ENCODE peak calls at places on chromosomes 11 and 22, in four cellular contexts. X, V, N and Y are unnamed samples.

GRCh38 chr11:130070829-130071205 is 1.1 kb downstream of the APLP2 start:
- DNase-seq in N (peak; percentile 30), V (no peak), X (peak; percentile 31), Y (no peak)

GRCh38 chr11:110173775-110174644 is 80.8 kb downstream of the ZC3H12C start:
- DNase-seq in V (peak; percentile 13), N (peak; percentile 16), X (peak; percentile 81), Y (peak; percentile 35)

GRCh38 chr11:17801166-17801565 is 66.6 kb downstream of the KCNC1 start:
- DNase-seq in N (no peak), X (no peak), V (no peak), Y (no peak)

GRCh38 chr22:24338701-24339451 is 68.2 kb downstream of the SPECC1L start:
- DNase-seq in N (no peak), X (no peak), V (no peak), Y (no peak)

GRCh38 chr11:6427516-6427915 is 8.6 kb upstream of the APBB1 start:
- DNase-seq in N (no peak), X (no peak), V (no peak), Y (no peak)

GRCh38 chr11:63795066-63795465 is 18.2 kb upstream of the SPINDOC start:
- DNase-seq in X (no peak), N (no peak), V (no peak), Y (no peak)

GRCh38 chr11:77501748-77502147 is 27.9 kb upstream of the PAK1 start:
- DNase-seq in V (no peak), N (peak; percentile 66), X (no peak), Y (no peak)

GRCh38 chr11:78564037-78564888 is 10.4 kb downstream of the NARS2 start:
- DNase-seq in N (peak; percentile 78), V (no peak), X (peak; percentile 82), Y (peak; percentile 27)

GRCh38 chr11:64934765-64935633 is 694 bp downstream of the GPHA2 start:
- DNase-seq in N (no peak), X (no peak), V (no peak), Y (no peak)

GRCh38 chr11:128904303-128904871 is 13.2 kb downstream of the KCNJ5 start:
- DNase-seq in V (no peak), N (no peak), X (no peak), Y (no peak)

GRCh38 chr11:131694526-131695424 is 324.4 kb downstream of the NTM start:
- DNase-seq in X (peak; percentile 74), N (peak; percentile 75), V (no peak), Y (peak; percentile 24)

GRCh38 chr22:46131151-46131587 is 19.2 kb upstream of the PPARA start:
- DNase-seq in V (no peak), N (no peak), X (no peak), Y (no peak)

GRCh38 chr22:34973016-34973415 is 92.9 kb upstream of the ISX start:
- DNase-seq in N (no peak), X (no peak), V (no peak), Y (no peak)

GRCh38 chr11:108616549-108616948 is 23.0 kb upstream of the EXPH5 start:
- DNase-seq in X (peak; percentile 7), V (no peak), N (no peak), Y (peak; percentile 69)

GRCh38 chr11:78025378-78025777 is 2.3 kb upstream of the KCTD14 start:
- DNase-seq in N (no peak), V (no peak), X (no peak), Y (no peak)

GRCh38 chr11:46983598-46983997 is 47.0 kb downstream of the CSTPP1 start:
- DNase-seq in N (no peak), X (no peak), V (no peak), Y (no peak)

GRCh38 chr11:36744375-36745168 is 146.5 kb upstream of the RAG2 start:
- DNase-seq in X (peak; percentile 64), N (peak; percentile 67), V (no peak), Y (peak; percentile 33)

GRCh38 chr22:50531546-50532352 is 1.9 kb upstream of the TYMP start:
- DNase-seq in V (no peak), X (peak; percentile 58), N (no peak), Y (no peak)